ENCODE peak calls at places on chromosomes 1 and 21, in seven cellular contexts. One of them, this sample, is unnamed.

GRCh38 chr21:28464095-28464494 is 528.6 kb downstream of the LTN1 start:
- DNase-seq in A549: no peak
- DNase-seq in neural progenitor cell: no peak
- DNase-seq in AG10803: peak; percentile 81
- DNase-seq in lower lobe of right lung: no peak
- DNase-seq in progenitor cell of endocrine pancreas: no peak
- DNase-seq in Calu3: no peak
- DNase-seq in this sample: no peak

GRCh38 chr1:70720133-70720920 is 309.3 kb downstream of the CTH start:
- DNase-seq in A549: no peak
- DNase-seq in neural progenitor cell: no peak
- DNase-seq in AG10803: peak; percentile 35
- DNase-seq in lower lobe of right lung: no peak
- DNase-seq in progenitor cell of endocrine pancreas: no peak
- DNase-seq in Calu3: no peak
- DNase-seq in this sample: no peak

GRCh38 chr1:151790940-151791651 is 796 bp upstream of the TDRKH start:
- DNase-seq in A549: peak; percentile 74
- DNase-seq in neural progenitor cell: peak; percentile 65
- DNase-seq in AG10803: no peak
- DNase-seq in lower lobe of right lung: peak; percentile 59
- DNase-seq in progenitor cell of endocrine pancreas: peak; percentile 18
- DNase-seq in Calu3: peak; percentile 22
- DNase-seq in this sample: no peak

GRCh38 chr1:48044311-48044710 is 47.1 kb upstream of the TRABD2B start:
- DNase-seq in A549: no peak
- DNase-seq in neural progenitor cell: no peak
- DNase-seq in AG10803: no peak
- DNase-seq in lower lobe of right lung: no peak
- DNase-seq in progenitor cell of endocrine pancreas: no peak
- DNase-seq in Calu3: no peak
- DNase-seq in this sample: no peak

GRCh38 chr1:101379037-101379436 is 142.2 kb downstream of the S1PR1 start:
- DNase-seq in A549: no peak
- DNase-seq in neural progenitor cell: no peak
- DNase-seq in AG10803: no peak
- DNase-seq in lower lobe of right lung: no peak
- DNase-seq in progenitor cell of endocrine pancreas: no peak
- DNase-seq in Calu3: no peak
- DNase-seq in this sample: no peak

GRCh38 chr1:60571811-60572210 is 498.2 kb upstream of the C1orf87 start:
- DNase-seq in A549: no peak
- DNase-seq in neural progenitor cell: no peak
- DNase-seq in AG10803: peak; percentile 37
- DNase-seq in lower lobe of right lung: no peak
- DNase-seq in progenitor cell of endocrine pancreas: no peak
- DNase-seq in Calu3: no peak
- DNase-seq in this sample: no peak

GRCh38 chr1:31701137-31701736 is 2.6 kb downstream of the COL16A1 start:
- DNase-seq in A549: peak; percentile 79
- DNase-seq in neural progenitor cell: no peak
- DNase-seq in AG10803: peak; percentile 97
- DNase-seq in lower lobe of right lung: peak; percentile 57
- DNase-seq in progenitor cell of endocrine pancreas: no peak
- DNase-seq in Calu3: peak; percentile 84
- DNase-seq in this sample: no peak

GRCh38 chr1:244964112-244964971 is 100.0 kb upstream of the HNRNPU start:
- DNase-seq in A549: no peak
- DNase-seq in neural progenitor cell: peak; percentile 20
- DNase-seq in AG10803: peak; percentile 82
- DNase-seq in lower lobe of right lung: no peak
- DNase-seq in progenitor cell of endocrine pancreas: no peak
- DNase-seq in Calu3: peak; percentile 56
- DNase-seq in this sample: no peak

GRCh38 chr1:208942394-208942793 is 641.1 kb upstream of the CAMK1G start:
- DNase-seq in A549: no peak
- DNase-seq in neural progenitor cell: no peak
- DNase-seq in AG10803: no peak
- DNase-seq in lower lobe of right lung: no peak
- DNase-seq in progenitor cell of endocrine pancreas: no peak
- DNase-seq in Calu3: no peak
- DNase-seq in this sample: no peak

GRCh38 chr1:70196333-70196732 is 9.0 kb downstream of the LRRC40 start:
- DNase-seq in A549: no peak
- DNase-seq in neural progenitor cell: no peak
- DNase-seq in AG10803: no peak
- DNase-seq in lower lobe of right lung: no peak
- DNase-seq in progenitor cell of endocrine pancreas: no peak
- DNase-seq in Calu3: no peak
- DNase-seq in this sample: no peak

GRCh38 chr1:7550261-7550850 is 220.7 kb upstream of the VAMP3 start:
- DNase-seq in A549: no peak
- DNase-seq in neural progenitor cell: no peak
- DNase-seq in AG10803: no peak
- DNase-seq in lower lobe of right lung: peak; percentile 26
- DNase-seq in progenitor cell of endocrine pancreas: no peak
- DNase-seq in Calu3: no peak
- DNase-seq in this sample: no peak

GRCh38 chr1:235633220-235633540 is 16.4 kb downstream of the GNG4 start:
- DNase-seq in A549: no peak
- DNase-seq in neural progenitor cell: no peak
- DNase-seq in AG10803: no peak
- DNase-seq in lower lobe of right lung: no peak
- DNase-seq in progenitor cell of endocrine pancreas: no peak
- DNase-seq in Calu3: no peak
- DNase-seq in this sample: no peak

DNA sequence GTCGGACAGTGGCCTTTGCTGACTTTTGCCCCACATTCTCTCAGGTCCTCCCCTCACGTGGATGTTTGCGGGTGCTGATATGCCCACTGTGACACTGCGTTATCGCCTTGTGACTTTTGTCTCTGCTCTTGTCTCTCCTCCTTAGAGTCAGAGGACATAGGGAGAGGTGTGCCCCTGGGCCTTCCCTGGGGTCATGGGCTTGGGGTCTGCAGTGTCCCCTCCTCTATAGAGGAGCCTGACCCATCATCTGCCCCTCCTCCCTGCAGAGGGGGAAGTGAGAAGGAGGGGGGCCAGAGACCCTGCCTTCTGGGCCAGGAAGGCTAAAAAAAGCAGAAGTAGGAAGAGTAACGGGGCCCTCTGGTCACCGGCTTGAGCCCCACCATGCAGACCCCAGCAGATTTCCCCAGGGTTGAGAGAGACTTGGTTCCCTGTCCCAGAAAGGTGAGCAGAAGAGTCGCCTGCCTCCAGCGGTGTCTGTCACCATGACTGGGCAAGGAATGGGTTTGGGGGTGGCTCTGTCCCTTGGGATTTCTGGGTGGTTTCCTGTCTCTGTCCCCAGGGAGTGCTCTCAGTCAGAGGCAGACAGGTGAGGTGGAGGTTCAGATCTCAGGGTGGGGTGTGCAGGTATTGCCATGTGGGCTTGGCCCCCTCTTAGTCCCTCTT is 13.4 kb downstream of the RPS6KA1 start:
- DNase-seq in A549: no peak
- DNase-seq in neural progenitor cell: no peak
- DNase-seq in AG10803: no peak
- DNase-seq in lower lobe of right lung: no peak
- DNase-seq in progenitor cell of endocrine pancreas: no peak
- DNase-seq in Calu3: no peak
- DNase-seq in this sample: peak; percentile 36
- TF ChIP-seq CTCF in A549: no peak
- TF ChIP-seq CTCF in neural progenitor cell: no peak
- TF ChIP-seq CTCF in AG10803: no peak
- TF ChIP-seq CTCF in lower lobe of right lung: no peak
- TF ChIP-seq CTCF in progenitor cell of endocrine pancreas: no peak
- TF ChIP-seq CTCF in Calu3: no peak
- TF ChIP-seq CTCF in this sample: no peak

DNA sequence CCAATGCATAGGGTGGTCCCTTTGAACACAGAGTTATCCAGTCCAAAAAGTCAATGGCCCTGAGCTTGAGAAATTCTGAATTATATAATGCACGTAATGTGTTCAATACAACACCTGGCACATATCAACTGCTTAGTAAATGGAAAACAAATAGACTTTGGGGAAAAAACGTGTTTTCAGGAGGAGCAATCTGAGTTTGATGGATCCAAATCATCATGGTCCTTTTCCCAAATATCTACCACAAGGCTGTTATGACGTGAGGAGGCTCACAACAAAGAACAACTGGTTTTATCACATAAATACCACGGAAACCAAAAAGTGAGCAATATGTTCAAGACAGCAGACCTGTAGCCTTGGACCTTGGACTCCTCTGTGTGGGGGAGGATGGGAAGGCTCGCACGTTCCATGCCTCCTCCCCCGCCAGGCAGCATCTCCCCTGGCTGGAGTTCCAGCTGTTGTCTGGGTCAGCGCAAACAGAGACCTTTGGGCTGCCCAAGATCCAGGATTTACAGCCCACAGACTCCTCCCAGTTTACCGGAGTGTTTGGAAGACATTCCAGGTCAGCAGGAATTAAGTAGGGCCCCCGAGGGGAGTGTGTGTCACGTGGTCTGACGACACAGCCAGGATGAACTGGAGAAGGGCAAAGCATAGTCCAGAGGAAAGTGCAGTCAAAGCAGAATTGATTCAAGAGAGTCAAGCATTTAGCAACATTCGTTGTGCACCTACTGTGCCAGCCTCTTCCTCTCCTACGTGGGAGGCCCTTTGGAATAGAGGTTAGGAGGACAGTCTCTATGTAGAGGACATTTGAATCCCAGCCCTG is 32.2 kb upstream of the MED18 start:
- DNase-seq in A549: no peak
- DNase-seq in neural progenitor cell: peak; percentile 90
- DNase-seq in AG10803: no peak
- DNase-seq in lower lobe of right lung: no peak
- DNase-seq in progenitor cell of endocrine pancreas: peak; percentile 30
- DNase-seq in Calu3: peak; percentile 19
- DNase-seq in this sample: no peak
- TF ChIP-seq CTCF in A549: no peak
- TF ChIP-seq CTCF in neural progenitor cell: no peak
- TF ChIP-seq CTCF in AG10803: no peak
- TF ChIP-seq CTCF in lower lobe of right lung: no peak
- TF ChIP-seq CTCF in progenitor cell of endocrine pancreas: no peak
- TF ChIP-seq CTCF in Calu3: no peak
- TF ChIP-seq CTCF in this sample: no peak

GRCh38 chr1:79902418-79902817 is 895.9 kb upstream of the ADGRL4 start:
- DNase-seq in A549: no peak
- DNase-seq in neural progenitor cell: no peak
- DNase-seq in AG10803: no peak
- DNase-seq in lower lobe of right lung: no peak
- DNase-seq in progenitor cell of endocrine pancreas: no peak
- DNase-seq in Calu3: no peak
- DNase-seq in this sample: no peak
- TF ChIP-seq CTCF in A549: no peak
- TF ChIP-seq CTCF in neural progenitor cell: no peak
- TF ChIP-seq CTCF in AG10803: no peak
- TF ChIP-seq CTCF in lower lobe of right lung: no peak
- TF ChIP-seq CTCF in progenitor cell of endocrine pancreas: no peak
- TF ChIP-seq CTCF in Calu3: no peak
- TF ChIP-seq CTCF in this sample: no peak

DNA sequence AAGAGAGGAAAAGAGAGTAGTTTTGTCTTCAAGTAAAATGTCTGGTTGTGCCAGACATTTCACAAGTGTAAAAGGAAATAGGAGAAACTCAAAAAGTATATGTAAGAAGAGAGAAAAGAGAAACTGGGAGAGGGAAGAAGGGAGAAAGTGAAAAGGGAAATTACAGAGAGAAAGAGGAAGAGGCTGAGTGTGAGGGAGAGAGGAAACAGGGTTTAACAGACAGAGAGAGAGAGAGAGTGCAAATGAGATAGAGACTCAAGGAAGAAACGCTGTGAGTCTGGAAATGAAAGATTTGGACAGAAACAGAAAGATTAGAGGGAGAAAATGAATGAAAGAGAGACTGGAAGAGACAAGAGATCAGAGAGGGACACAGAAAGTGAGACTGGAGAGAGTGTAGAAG is 806.2 kb downstream of the PLA2G4A start:
- DNase-seq in A549: no peak
- DNase-seq in neural progenitor cell: no peak
- DNase-seq in AG10803: no peak
- DNase-seq in lower lobe of right lung: no peak
- DNase-seq in progenitor cell of endocrine pancreas: no peak
- DNase-seq in Calu3: no peak
- DNase-seq in this sample: no peak
- TF ChIP-seq CTCF in A549: no peak
- TF ChIP-seq CTCF in neural progenitor cell: no peak
- TF ChIP-seq CTCF in AG10803: no peak
- TF ChIP-seq CTCF in lower lobe of right lung: no peak
- TF ChIP-seq CTCF in progenitor cell of endocrine pancreas: no peak
- TF ChIP-seq CTCF in Calu3: no peak
- TF ChIP-seq CTCF in this sample: no peak

GRCh38 chr1:56189946-56190920 is 389.1 kb downstream of the PLPP3 start:
- DNase-seq in A549: no peak
- DNase-seq in neural progenitor cell: peak; percentile 76
- DNase-seq in AG10803: no peak
- DNase-seq in lower lobe of right lung: no peak
- DNase-seq in progenitor cell of endocrine pancreas: no peak
- DNase-seq in Calu3: peak; percentile 49
- DNase-seq in this sample: no peak
- TF ChIP-seq CTCF in A549: peak; percentile 16
- TF ChIP-seq CTCF in neural progenitor cell: peak; percentile 73
- TF ChIP-seq CTCF in AG10803: peak; percentile 38
- TF ChIP-seq CTCF in lower lobe of right lung: peak; percentile 50
- TF ChIP-seq CTCF in progenitor cell of endocrine pancreas: peak; percentile 42
- TF ChIP-seq CTCF in Calu3: no peak
- TF ChIP-seq CTCF in this sample: no peak

GRCh38 chr1:41503507-41504125 is 19.1 kb upstream of the EDN2 start:
- DNase-seq in A549: no peak
- DNase-seq in neural progenitor cell: no peak
- DNase-seq in AG10803: peak; percentile 69
- DNase-seq in lower lobe of right lung: no peak
- DNase-seq in progenitor cell of endocrine pancreas: no peak
- DNase-seq in Calu3: no peak
- DNase-seq in this sample: no peak
- TF ChIP-seq CTCF in A549: no peak
- TF ChIP-seq CTCF in neural progenitor cell: peak; percentile 18
- TF ChIP-seq CTCF in AG10803: peak; percentile 39
- TF ChIP-seq CTCF in lower lobe of right lung: no peak
- TF ChIP-seq CTCF in progenitor cell of endocrine pancreas: peak; percentile 20
- TF ChIP-seq CTCF in Calu3: no peak
- TF ChIP-seq CTCF in this sample: no peak

DNA sequence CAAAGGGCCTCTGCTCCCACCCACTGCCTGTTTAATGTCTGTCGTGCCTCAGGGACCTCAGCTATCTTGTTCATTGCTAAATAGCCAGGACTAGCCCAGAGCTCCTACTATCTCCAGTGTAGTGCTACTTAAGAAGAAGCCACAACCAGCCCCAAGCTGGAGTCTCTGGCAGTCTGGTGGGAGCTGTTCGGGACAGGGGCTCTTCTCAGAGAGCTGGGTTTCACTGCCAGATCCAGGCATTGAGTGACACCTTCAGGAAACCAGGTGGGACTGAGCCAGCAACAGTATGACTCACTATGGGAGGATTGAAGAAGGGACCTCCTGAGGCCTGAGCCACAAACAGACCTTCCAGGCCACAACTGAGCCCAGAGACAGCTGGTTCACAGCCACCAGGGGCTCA is 25.4 kb downstream of the MATN1 start:
- DNase-seq in A549: no peak
- DNase-seq in neural progenitor cell: no peak
- DNase-seq in AG10803: peak; percentile 57
- DNase-seq in lower lobe of right lung: no peak
- DNase-seq in progenitor cell of endocrine pancreas: no peak
- DNase-seq in Calu3: no peak
- DNase-seq in this sample: no peak
- TF ChIP-seq CTCF in A549: no peak
- TF ChIP-seq CTCF in neural progenitor cell: peak; percentile 6
- TF ChIP-seq CTCF in AG10803: no peak
- TF ChIP-seq CTCF in lower lobe of right lung: no peak
- TF ChIP-seq CTCF in progenitor cell of endocrine pancreas: no peak
- TF ChIP-seq CTCF in Calu3: no peak
- TF ChIP-seq CTCF in this sample: no peak